ENCODE peak calls at places on chromosome 11, in ten cellular contexts. Y is ELF-1; I is IMR-90; U is stimulated activated CD4-positive, alpha-beta T cell treated with anti-CD3 and anti-CD28 coated beads, TNF-alpha, amount 100 ng/mL, for 48 hours; B is activated naive CD4-positive, alpha-beta T cell treated with anti-CD3 and anti-CD28 coated beads, Interleukin-2, amount 50 U/mL, for 16 hours; C is NCI-H1092 treated with DMSO at 0.1 percent for 48 hours; R is cerebellum; D is adipocyte; O is fibroblast of the conjunctiva; S is psoas muscle. F is an unnamed sample.

GRCh38 chr11:73971175-73971719 is 11.4 kb downstream of the UCP2 start:
- DNase-seq in Y (no peak), I (no peak), U (no peak), B (no peak), C (no peak), R (no peak), D (no peak), O (no peak), S (no peak), F (peak; percentile 39)

GRCh38 chr11:16367252-16367651 is 10.9 kb upstream of the SOX6 start:
- DNase-seq in Y (no peak), I (no peak), U (no peak), B (no peak), C (no peak), R (no peak), D (no peak), O (no peak), S (no peak), F (no peak)

GRCh38 chr11:45918331-45918941 is 759 bp upstream of the PEX16 start:
- DNase-seq in Y (peak; percentile 77), I (peak; percentile 64), U (peak; percentile 40), B (peak; percentile 53), C (peak; percentile 88), R (peak; percentile 95), D (peak; percentile 93), O (peak; percentile 42), S (peak; percentile 85), F (peak; percentile 89)

GRCh38 chr11:65355013-65355775 is 643 bp downstream of the TIGD3 start:
- DNase-seq in Y (no peak), I (no peak), U (no peak), B (peak; percentile 70), C (peak; percentile 58), R (peak; percentile 56), D (no peak), O (no peak), S (no peak), F (peak; percentile 41)

GRCh38 chr11:69524291-69524882 is 42.9 kb downstream of the LINC01488 start:
- DNase-seq in Y (peak; percentile 65), I (peak; percentile 52), U (no peak), B (no peak), C (no peak), R (no peak), D (peak; percentile 42), O (no peak), S (no peak), F (no peak)

GRCh38 chr11:103532133-103532788 is 423.0 kb downstream of the DYNC2H1 start:
- DNase-seq in Y (no peak), I (peak; percentile 79), U (no peak), B (no peak), C (no peak), R (no peak), D (peak; percentile 71), O (no peak), S (no peak), F (no peak)

GRCh38 chr11:111966678-111967077 is 29.5 kb downstream of the DIXDC1 start:
- DNase-seq in Y (no peak), I (no peak), U (no peak), B (no peak), C (no peak), R (no peak), D (no peak), O (no peak), S (no peak), F (no peak)

GRCh38 chr11:86136542-86136941 is 67.7 kb upstream of the PICALM start:
- DNase-seq in Y (no peak), I (no peak), U (no peak), B (no peak), C (no peak), R (no peak), D (no peak), O (no peak), S (no peak), F (no peak)

GRCh38 chr11:125378596-125378995 is 117.5 kb downstream of the FEZ1 start:
- DNase-seq in Y (no peak), I (no peak), U (no peak), B (no peak), C (no peak), R (no peak), D (no peak), O (no peak), S (no peak), F (peak; percentile 10)

GRCh38 chr11:107501713-107502112 is 44.1 kb upstream of the CWF19L2 start:
- DNase-seq in Y (no peak), I (no peak), U (no peak), B (no peak), C (no peak), R (no peak), D (no peak), O (no peak), S (no peak), F (no peak)

GRCh38 chr11:2471048-2471803 is 26.4 kb downstream of the KCNQ1 start:
- DNase-seq in Y (no peak), I (no peak), U (no peak), B (no peak), C (no peak), R (no peak), D (no peak), O (no peak), S (no peak), F (no peak)

GRCh38 chr11:32154275-32154674 is 63.4 kb downstream of the RCN1 start:
- DNase-seq in Y (no peak), I (peak; percentile 22), U (no peak), B (no peak), C (no peak), R (no peak), D (no peak), O (no peak), S (no peak), F (no peak)

GRCh38 chr11:74397531-74398243 is 546 bp downstream of the PGM2L1 start:
- DNase-seq in Y (peak; percentile 63), I (peak; percentile 30), U (no peak), B (peak; percentile 34), C (peak; percentile 74), R (peak; percentile 55), D (peak; percentile 53), O (no peak), S (peak; percentile 24), F (peak; percentile 74)

GRCh38 chr11:19919050-19919561 is 206.5 kb downstream of the NAV2 start:
- DNase-seq in Y (no peak), I (peak; percentile 98), U (no peak), B (no peak), C (no peak), R (no peak), D (peak; percentile 97), O (peak; percentile 94), S (no peak), F (no peak)

GRCh38 chr11:18727499-18728236 is 1.7 kb upstream of the IGSF22 start:
- DNase-seq in Y (peak; percentile 74), I (peak; percentile 16), U (no peak), B (peak; percentile 56), C (peak; percentile 12), R (no peak), D (peak; percentile 65), O (no peak), S (no peak), F (peak; percentile 39)

GRCh38 chr11:44775366-44776356 is 48.9 kb downstream of the TSPAN18 start:
- DNase-seq in Y (peak; percentile 86), I (peak; percentile 28), U (peak; percentile 46), B (peak; percentile 62), C (peak; percentile 26), R (no peak), D (peak; percentile 44), O (no peak), S (peak; percentile 48), F (peak; percentile 63)

GRCh38 chr11:127238321-127238720 is 237.8 kb upstream of the KIRREL3 start:
- DNase-seq in Y (no peak), I (no peak), U (no peak), B (no peak), C (no peak), R (no peak), D (no peak), O (no peak), S (no peak), F (no peak)

GRCh38 chr11:86523738-86524602 is 148.4 kb downstream of the ME3 start:
- DNase-seq in Y (peak; percentile 45), I (peak; percentile 99), U (no peak), B (no peak), C (no peak), R (no peak), D (peak; percentile 87), O (peak; percentile 45), S (no peak), F (no peak)

GRCh38 chr11:63523151-63523550 is 13.5 kb upstream of the PLAAT4 start:
- DNase-seq in Y (no peak), I (no peak), U (no peak), B (no peak), C (no peak), R (no peak), D (no peak), O (no peak), S (no peak), F (no peak)

GRCh38 chr11:71301858-71302533 is 49.6 kb upstream of the SHANK2 start:
- DNase-seq in Y (peak; percentile 2), I (no peak), U (no peak), B (no peak), C (no peak), R (no peak), D (no peak), O (no peak), S (no peak), F (no peak)

GRCh38 chr11:73204711-73205121 is 13.4 kb upstream of the P2RY2 start:
- DNase-seq in Y (no peak), I (no peak), U (no peak), B (no peak), C (no peak), R (no peak), D (no peak), O (no peak), S (no peak), F (no peak)

GRCh38 chr11:45259607-45260006 is 26.5 kb downstream of the SYT13 start:
- DNase-seq in Y (no peak), I (no peak), U (no peak), B (no peak), C (no peak), R (peak; percentile 78), D (no peak), O (no peak), S (no peak), F (peak; percentile 70)

GRCh38 chr11:128839081-128839480 is 28.0 kb downstream of the KCNJ1 start:
- DNase-seq in Y (no peak), I (no peak), U (no peak), B (no peak), C (no peak), R (no peak), D (no peak), O (no peak), S (no peak), F (no peak)

GRCh38 chr11:8323161-8323935 is 59.7 kb upstream of the LMO1 start:
- DNase-seq in Y (no peak), I (no peak), U (no peak), B (no peak), C (no peak), R (no peak), D (no peak), O (no peak), S (no peak), F (no peak)

GRCh38 chr11:117201906-117202305 is 2.7 kb downstream of the TAGLN start:
- DNase-seq in Y (no peak), I (no peak), U (no peak), B (no peak), C (no peak), R (no peak), D (no peak), O (no peak), S (no peak), F (no peak)

GRCh38 chr11:73012121-73012863 is 129.8 kb downstream of the FCHSD2 start:
- DNase-seq in Y (no peak), I (peak; percentile 59), U (no peak), B (no peak), C (no peak), R (no peak), D (peak; percentile 48), O (no peak), S (no peak), F (no peak)

GRCh38 chr11:14500181-14500651 is 605 bp upstream of the COPB1 start:
- DNase-seq in Y (peak; percentile 23), I (peak; percentile 68), U (peak; percentile 8), B (peak; percentile 29), C (peak; percentile 65), R (peak; percentile 6), D (peak; percentile 81), O (peak; percentile 38), S (no peak), F (peak; percentile 35)

GRCh38 chr11:123260511-123261211 is 65.6 kb upstream of the CLMP start:
- DNase-seq in Y (no peak), I (no peak), U (no peak), B (no peak), C (no peak), R (no peak), D (no peak), O (no peak), S (no peak), F (no peak)